ENCODE peak calls at places on chromosomes 13 and 19, in seven cellular contexts. U, D, R, W, G, B and Z are unnamed samples.

GRCh38 chr13:88704600-88705275 is 1033.6 kb downstream of the SLITRK5 start:
- DNase-seq in U (no peak), G (no peak), W (no peak), R (no peak), B (no peak), D (no peak), Z (no peak)

GRCh38 chr19:17235618-17236413 is 9.8 kb downstream of the OCEL1 start:
- DNase-seq in G (peak; percentile 75), U (no peak), B (peak; percentile 81), R (peak; percentile 89), D (peak; percentile 76), W (peak; percentile 69), Z (peak; percentile 31)

GRCh38 chr13:67267136-67267535 is 37.0 kb upstream of the PCDH9 start:
- DNase-seq in B (no peak), U (no peak), G (no peak), D (no peak), R (no peak), W (no peak), Z (no peak)

GRCh38 chr13:95643471-95643813 is 1.1 kb downstream of the DZIP1 start:
- DNase-seq in W (no peak), G (peak; percentile 39), U (no peak), R (no peak), B (peak; percentile 26), D (no peak), Z (no peak)

GRCh38 chr19:7916137-7916907 is 1.7 kb downstream of the TGFBR3L start:
- DNase-seq in G (peak; percentile 56), B (peak; percentile 46), W (no peak), U (no peak), D (no peak), R (peak; percentile 48), Z (no peak)

GRCh38 chr13:45055902-45056648 is 64.2 kb upstream of the GTF2F2 start:
- DNase-seq in U (no peak), W (no peak), R (no peak), B (peak; percentile 53), D (no peak), G (peak; percentile 93), Z (peak; percentile 46)

GRCh38 chr19:51329411-51329810 is 12.5 kb downstream of the VSIG10L start:
- DNase-seq in D (no peak), R (no peak), B (no peak), G (no peak), W (no peak), U (no peak), Z (no peak)

GRCh38 chr13:112451512-112452379 is 75.6 kb downstream of the SPACA7 start:
- DNase-seq in G (no peak), R (no peak), U (no peak), W (no peak), D (no peak), B (no peak), Z (no peak)

GRCh38 chr13:30033681-30034447 is 183.4 kb upstream of the UBL3 start:
- DNase-seq in W (no peak), B (peak; percentile 85), G (peak; percentile 63), U (peak; percentile 95), R (no peak), D (no peak), Z (peak; percentile 93)

GRCh38 chr19:33204136-33204973 is 10.2 kb downstream of the LRP3 start:
- DNase-seq in D (no peak), B (no peak), G (no peak), U (no peak), R (no peak), W (no peak), Z (no peak)

GRCh38 chr19:33066543-33066942 is 1.9 kb upstream of the RHPN2 start:
- DNase-seq in U (no peak), W (no peak), D (no peak), R (no peak), B (no peak), G (no peak), Z (no peak)

GRCh38 chr13:41658057-41658642 is 200.8 kb downstream of the RGCC start:
- DNase-seq in W (no peak), G (peak; percentile 39), U (no peak), D (no peak), R (no peak), B (peak; percentile 59), Z (peak; percentile 25)

GRCh38 chr13:105972306-105972721 is 563.1 kb downstream of the EFNB2 start:
- DNase-seq in B (no peak), U (no peak), D (no peak), R (no peak), W (no peak), G (no peak), Z (no peak)

GRCh38 chr19:18719541-18719940 is 36.1 kb downstream of the CRTC1 start:
- DNase-seq in U (no peak), W (no peak), R (no peak), D (no peak), G (no peak), B (no peak), Z (no peak)

GRCh38 chr13:45120967-45121366 is 657 bp downstream of the GTF2F2 start:
- DNase-seq in D (no peak), U (no peak), R (peak; percentile 3), G (no peak), B (no peak), W (no peak), Z (no peak)

GRCh38 chr19:41218249-41218614 is 791 bp upstream of the AXL start:
- DNase-seq in R (no peak), D (no peak), G (no peak), W (no peak), B (no peak), U (no peak), Z (no peak)

GRCh38 chr19:3047307-3048189 is 14.7 kb downstream of the TLE5 start:
- DNase-seq in W (peak; percentile 65), R (peak; percentile 37), G (peak; percentile 78), B (peak; percentile 77), U (no peak), D (peak; percentile 79), Z (peak; percentile 20)

GRCh38 chr19:1070576-1070930 is 3.6 kb downstream of the ARHGAP45 start:
- DNase-seq in R (no peak), G (no peak), D (no peak), W (no peak), U (no peak), B (no peak), Z (no peak)

GRCh38 chr19:590396-590745 is 690 bp downstream of the HCN2 start:
- DNase-seq in B (no peak), W (no peak), G (peak; percentile 59), R (no peak), D (no peak), U (no peak), Z (no peak)

GRCh38 chr13:91946498-91947070 is 548.2 kb downstream of the GPC5 start:
- DNase-seq in B (no peak), G (peak; percentile 30), U (no peak), D (no peak), R (peak; percentile 23), W (no peak), Z (no peak)

GRCh38 chr19:2719910-2720776 is 1.0 kb downstream of the DIRAS1 start:
- DNase-seq in W (peak; percentile 62), U (no peak), R (no peak), B (peak; percentile 27), D (peak; percentile 60), G (no peak), Z (no peak)

GRCh38 chr19:35882074-35882832 is 13.9 kb downstream of the APLP1 start:
- DNase-seq in B (peak; percentile 68), R (peak; percentile 74), W (peak; percentile 59), G (peak; percentile 83), U (no peak), D (no peak), Z (peak; percentile 66)

GRCh38 chr19:29315566-29315965 is 102.6 kb upstream of the UQCRFS1 start:
- DNase-seq in B (no peak), R (no peak), U (no peak), G (no peak), W (no peak), D (no peak), Z (no peak)

GRCh38 chr19:29308977-29309520 is 96.1 kb upstream of the UQCRFS1 start:
- DNase-seq in R (no peak), D (no peak), B (no peak), U (no peak), W (no peak), G (no peak), Z (no peak)

GRCh38 chr19:29311391-29311790 is 98.4 kb upstream of the UQCRFS1 start:
- DNase-seq in B (no peak), U (no peak), D (no peak), G (no peak), W (no peak), R (no peak), Z (no peak)

GRCh38 chr19:29305268-29305667 is 92.3 kb upstream of the UQCRFS1 start:
- DNase-seq in B (no peak), W (no peak), D (no peak), U (no peak), G (no peak), R (no peak), Z (no peak)

GRCh38 chr19:29309637-29310036 is 96.7 kb upstream of the UQCRFS1 start:
- DNase-seq in W (no peak), U (no peak), D (no peak), B (no peak), G (no peak), R (no peak), Z (no peak)
- H3K4me3 ChIP-seq in W (no peak overlapping the region), U (no peak overlapping the region), D (no peak overlapping the region), B (no peak overlapping the region), G (no peak overlapping the region), R (no peak overlapping the region), Z (no peak overlapping the region)

GRCh38 chr13:101115762-101116161 is 300.5 kb downstream of the NALCN start:
- DNase-seq in D (no peak), U (no peak), B (peak; percentile 13), R (no peak), G (peak; percentile 18), W (no peak), Z (no peak)
- TF ChIP-seq CTCF in D (no peak), U (no peak), B (peak; percentile 5), R (no peak), G (peak; percentile 30), W (no peak), Z (peak; percentile 30)

DNA sequence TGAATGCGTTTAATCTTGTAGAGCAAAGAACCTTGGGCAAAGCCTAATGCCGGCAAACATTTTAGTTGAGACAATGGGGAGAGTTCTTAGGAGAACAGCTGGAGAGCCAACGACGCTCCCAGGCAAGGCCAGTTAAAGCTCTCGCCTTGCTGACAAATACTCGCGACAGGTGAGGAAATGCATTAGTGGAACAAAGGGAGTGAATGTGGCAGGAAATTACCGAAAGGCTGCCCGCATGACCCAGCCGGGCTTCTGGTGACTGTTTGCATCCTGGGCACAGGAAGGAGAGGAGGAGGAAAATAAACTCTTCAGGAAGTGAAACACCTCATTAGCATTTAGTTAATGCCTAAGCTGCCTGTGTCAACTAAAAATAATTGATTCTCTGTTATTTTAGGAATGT is 74.6 kb downstream of the SHISA2 start:
- DNase-seq in R (no peak), D (no peak), U (no peak), B (no peak), G (peak; percentile 60), W (peak; percentile 24), Z (no peak)
- H3K4me3 ChIP-seq in R (no peak overlapping the region), D (no peak overlapping the region), U (no peak overlapping the region), B (no peak overlapping the region), G (no peak overlapping the region), W (no peak overlapping the region), Z (no peak overlapping the region)

DNA sequence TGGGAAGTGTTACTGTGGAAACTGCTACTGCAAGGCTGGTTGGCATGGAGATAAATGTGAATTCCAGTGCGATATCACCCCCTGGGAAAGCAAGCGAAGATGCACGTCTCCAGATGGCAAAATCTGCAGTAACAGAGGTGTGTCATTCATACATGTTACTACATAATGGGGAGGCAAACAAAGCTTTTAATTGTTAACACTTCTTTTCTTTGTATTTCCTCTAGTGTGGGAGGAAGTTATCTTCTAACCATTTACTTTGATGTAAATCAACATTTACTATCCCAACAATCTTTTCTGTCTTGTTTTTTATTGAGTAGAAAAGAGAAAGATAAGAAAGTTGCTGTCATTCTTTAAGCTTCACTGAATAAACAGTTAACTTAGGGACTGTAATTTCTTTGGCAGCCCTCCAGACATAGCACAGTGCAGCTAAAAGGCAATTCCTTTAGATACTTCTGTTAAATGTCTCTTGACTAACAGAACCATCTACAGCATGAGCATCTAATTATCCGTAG is 126.9 kb downstream of the ITGBL1 start:
- DNase-seq in B (peak; percentile 47), U (no peak), W (no peak), R (no peak), D (no peak), G (peak; percentile 21), Z (no peak)
- TF ChIP-seq CTCF in B (no peak), U (no peak), W (no peak), R (no peak), D (no peak), G (no peak), Z (no peak)